ENCODE peak calls at places on chromosomes 7 and 10, in six cellular contexts. O is astrocyte, Q is astrocyte of the cerebellum, C is left ventricle myocardium inferior, B is astrocyte of the spinal cord, H is IMR-90. W is an unnamed sample.

GRCh38 chr7:146129296-146129695 is 12.7 kb downstream of the CNTNAP2 start:
- DNase-seq in H (no peak), C (no peak), O (no peak), B (no peak), Q (no peak), W (no peak)

GRCh38 chr7:16098585-16099179 is 322.7 kb downstream of the CRPPA start:
- DNase-seq in H (peak), Q (no peak), B (peak), C (no peak), O (no peak), W (no peak)

GRCh38 chr10:112446055-112446854 is 459 bp downstream of the ZDHHC6 start:
- DNase-seq in B (no peak), H (peak), C (no peak), Q (no peak), O (peak), W (no peak)

GRCh38 chr10:58820862-58821559 is 308.3 kb downstream of the BICC1 start:
- DNase-seq in C (no peak), B (peak), Q (peak), O (peak), H (peak), W (no peak)

GRCh38 chr10:73800560-73801252 is 10.7 kb downstream of the NDST2 start:
- DNase-seq in Q (no peak), O (no peak), H (no peak), B (no peak), C (peak), W (no peak)

GRCh38 chr10:99329238-99329890 is at the start of gene CNNM1:
- DNase-seq in H (no peak), C (no peak), B (no peak), Q (no peak), O (no peak), W (peak)

GRCh38 chr10:100829103-100829870 is 83.5 kb upstream of the SLF2 start:
- DNase-seq in B (no peak), O (no peak), H (no peak), Q (no peak), C (no peak), W (no peak)

GRCh38 chr7:79664884-79665676 is 211.6 kb upstream of the MAGI2 start:
- DNase-seq in Q (no peak), H (no peak), O (no peak), B (no peak), C (peak), W (no peak)

GRCh38 chr10:101839002-101839401 is 4.6 kb downstream of the KCNIP2 start:
- DNase-seq in O (no peak), B (no peak), C (no peak), Q (no peak), H (no peak), W (no peak)

GRCh38 chr10:123573236-123574147 is 92.7 kb upstream of the GPR26 start:
- DNase-seq in H (no peak), Q (no peak), C (peak), O (no peak), B (no peak), W (peak)
- TF ChIP-seq CTCF in H (no peak), Q (peak), C (peak), O (no peak), B (peak), W (no peak)

GRCh38 chr10:128480601-128481000 is 354.4 kb upstream of the MKI67 start:
- DNase-seq in Q (no peak), H (no peak), B (no peak), C (no peak), O (no peak), W (no peak)

GRCh38 chr10:128474571-128474970 is 348.3 kb upstream of the MKI67 start:
- DNase-seq in O (no peak), Q (no peak), C (no peak), B (no peak), H (no peak), W (no peak)

GRCh38 chr10:128475686-128476410 is 349.6 kb upstream of the MKI67 start:
- DNase-seq in B (no peak), O (no peak), Q (no peak), C (no peak), H (no peak), W (no peak)

GRCh38 chr10:128473396-128473795 is 347.2 kb upstream of the MKI67 start:
- DNase-seq in O (no peak), B (no peak), Q (no peak), C (no peak), H (no peak), W (no peak)

DNA sequence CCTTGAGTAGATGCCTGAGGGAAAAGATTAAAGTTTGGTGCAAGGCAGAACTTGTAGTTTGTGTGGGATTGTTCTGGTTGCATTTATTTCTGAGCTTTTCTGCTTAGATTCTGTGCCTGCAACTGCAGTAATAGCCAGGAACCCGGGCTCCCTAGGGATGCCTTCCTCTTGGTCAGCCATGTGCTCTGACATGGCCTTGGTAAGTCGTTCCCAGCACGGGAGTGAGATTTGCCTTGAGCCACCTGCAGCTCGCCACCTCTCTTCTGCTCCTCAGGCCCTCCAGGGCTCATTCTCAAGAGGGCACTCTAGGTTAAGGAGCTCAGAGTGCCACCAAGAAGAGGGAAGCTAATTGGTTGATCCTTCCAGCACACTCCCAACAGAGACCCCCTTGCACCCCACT is 350.6 kb upstream of the MKI67 start:
- DNase-seq in O (no peak), H (no peak), Q (no peak), C (no peak), B (no peak), W (no peak)
- H3K4me3 ChIP-seq in O (no peak), H (no peak), Q (no peak), C (no peak), B (no peak), W (no peak)

GRCh38 chr7:128037081-128037480 is 5.8 kb upstream of the LRRC4 start:
- DNase-seq in Q (no peak), O (no peak), H (no peak), B (no peak), C (no peak), W (no peak)

GRCh38 chr7:128036226-128036940 is 5.1 kb upstream of the LRRC4 start:
- DNase-seq in B (no peak), C (no peak), H (no peak), Q (no peak), O (no peak), W (no peak)

GRCh38 chr7:128034830-128035229 is 3.6 kb upstream of the LRRC4 start:
- DNase-seq in B (no peak), Q (no peak), H (no peak), C (no peak), O (no peak), W (no peak)

GRCh38 chr7:128037880-128038619 is 6.8 kb upstream of the LRRC4 start:
- DNase-seq in O (no peak), C (no peak), Q (no peak), B (no peak), H (no peak), W (no peak)

GRCh38 chr7:128035712-128036111 is 4.5 kb upstream of the LRRC4 start:
- DNase-seq in H (no peak), Q (no peak), C (no peak), B (no peak), O (no peak), W (no peak)
- TF ChIP-seq CTCF in H (peak), Q (peak), C (peak), B (peak), O (peak), W (no peak)

GRCh38 chr10:48605264-48605615 is 367 bp upstream of the ARHGAP22 start:
- DNase-seq in C (no peak), Q (no peak), H (peak), O (no peak), B (no peak), W (no peak)
- H3K4me3 ChIP-seq in C (peak), Q (peak), H (peak), O (peak), B (peak), W (peak)

GRCh38 chr10:23198940-23199767 is 7.0 kb downstream of the PTF1A start:
- DNase-seq in O (no peak), Q (no peak), H (no peak), C (no peak), B (peak), W (no peak)
- TF ChIP-seq CTCF in O (no peak), Q (no peak), H (no peak), C (no peak), B (no peak), W (no peak)

GRCh38 chr10:90859321-90859751 is 1.5 kb upstream of the HTR7 start:
- DNase-seq in H (peak), B (peak), O (peak), Q (no peak), C (no peak), W (no peak)
- H3K4me3 ChIP-seq in H (no peak), B (no peak), O (no peak), Q (no peak), C (no peak), W (no peak)

GRCh38 chr10:79052311-79053080 is 16.3 kb upstream of the ZMIZ1 start:
- DNase-seq in Q (no peak), O (peak), C (peak), B (no peak), H (no peak), W (no peak)
- TF ChIP-seq CTCF in Q (peak), O (peak), C (no peak), B (peak), H (peak), W (no peak)

GRCh38 chr10:93992400-93993030 is 1.2 kb upstream of the PLCE1 start:
- DNase-seq in Q (no peak), H (peak), B (peak), O (no peak), C (no peak), W (no peak)

GRCh38 chr10:93993782-93994668 is at the start of gene PLCE1:
- DNase-seq in C (peak), H (peak), O (no peak), Q (no peak), B (no peak), W (peak)

GRCh38 chr10:93991101-93991500 is 2.6 kb upstream of the PLCE1 start:
- DNase-seq in O (no peak), Q (no peak), C (no peak), B (no peak), H (no peak), W (no peak)

GRCh38 chr10:93993414-93993781 is 333 bp upstream of the PLCE1 start:
- DNase-seq in C (no peak), H (no peak), B (no peak), Q (no peak), O (no peak), W (no peak)

DNA sequence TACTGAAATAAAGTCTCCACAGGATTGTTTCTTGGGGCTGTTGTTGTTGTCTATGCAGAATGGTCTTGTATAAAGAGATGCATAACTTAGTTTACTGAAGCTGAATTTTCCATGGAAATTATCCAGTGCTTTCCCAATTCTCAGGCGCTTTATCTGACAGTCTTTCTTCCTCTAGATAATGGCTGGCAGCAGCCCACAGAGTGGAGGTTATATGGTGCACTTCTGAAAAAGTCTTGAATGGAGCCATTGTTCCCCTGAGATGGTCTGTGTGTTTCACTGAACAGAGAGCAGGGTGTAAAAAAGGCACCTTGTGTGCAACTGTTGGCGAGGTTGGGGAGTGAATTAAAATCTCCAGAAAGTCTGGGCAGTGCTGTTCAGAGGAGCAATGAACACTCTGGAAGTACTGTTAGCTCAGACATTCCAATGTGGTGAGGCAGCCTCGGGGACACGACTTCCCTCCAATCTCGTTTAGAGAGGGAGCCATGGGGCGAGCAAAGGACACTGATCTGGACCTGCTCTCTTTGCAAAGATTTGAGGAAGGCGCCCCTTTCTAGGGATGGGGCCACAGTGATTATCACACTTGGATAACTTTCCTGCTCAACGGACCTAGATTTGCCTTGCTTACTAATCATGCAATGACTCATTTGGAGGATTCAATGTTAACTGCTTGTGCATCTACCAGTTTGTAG is 2.0 kb upstream of the PLCE1 start:
- DNase-seq in C (peak), H (peak), Q (no peak), O (peak), B (peak), W (peak)
- H3K4me3 ChIP-seq in C (peak), H (no peak), Q (no peak), O (peak), B (no peak), W (no peak)